ENCODE peak calls at places on chromosomes 1 and 21, in eight cellular contexts. F, E, S, W, H, L, G and X are unnamed samples.

GRCh38 chr1:203556047-203556851 is 62.3 kb downstream of the OPTC start:
- DNase-seq in F (no peak), E (peak), S (peak), W (peak), H (no peak), L (peak), G (no peak), X (peak)

GRCh38 chr1:92544756-92545165 is 58.0 kb upstream of the GFI1 start:
- DNase-seq in F (no peak), E (no peak), S (no peak), W (no peak), H (peak), L (no peak), G (no peak), X (no peak)

GRCh38 chr1:99943238-99943794 is 26.5 kb upstream of the SLC35A3 start:
- DNase-seq in F (peak), E (no peak), S (no peak), W (peak), H (peak), L (peak), G (no peak), X (no peak)

GRCh38 chr1:95408506-95409136 is 174.6 kb downstream of the RWDD3 start:
- DNase-seq in F (no peak), E (no peak), S (no peak), W (no peak), H (no peak), L (no peak), G (no peak), X (no peak)

GRCh38 chr1:230507671-230508407 is 81.7 kb upstream of the PGBD5 start:
- DNase-seq in F (no peak), E (no peak), S (no peak), W (peak), H (no peak), L (no peak), G (no peak), X (no peak)

GRCh38 chr1:230340778-230341546 is 85.2 kb downstream of the PGBD5 start:
- DNase-seq in F (no peak), E (no peak), S (no peak), W (no peak), H (no peak), L (no peak), G (no peak), X (no peak)

GRCh38 chr1:89855413-89856123 is 34.7 kb downstream of the LRRC8D start:
- DNase-seq in F (no peak), E (no peak), S (peak), W (peak), H (no peak), L (no peak), G (no peak), X (peak)

GRCh38 chr1:174206148-174206826 is 47.0 kb downstream of the RABGAP1L start:
- DNase-seq in F (no peak), E (no peak), S (no peak), W (no peak), H (peak), L (no peak), G (no peak), X (no peak)

GRCh38 chr1:212488436-212489283 is 55.9 kb downstream of the NENF start:
- DNase-seq in F (peak), E (no peak), S (peak), W (peak), H (peak), L (peak), G (no peak), X (peak)

GRCh38 chr1:178151831-178152230 is 57.9 kb downstream of the RASAL2 start:
- DNase-seq in F (no peak), E (no peak), S (no peak), W (no peak), H (no peak), L (no peak), G (no peak), X (no peak)

GRCh38 chr1:54403808-54404261 is 2.4 kb downstream of the SSBP3 start:
- DNase-seq in F (no peak), E (no peak), S (no peak), W (peak), H (peak), L (no peak), G (no peak), X (no peak)

GRCh38 chr1:179296356-179296755 is 2.8 kb downstream of the SOAT1 start:
- DNase-seq in F (no peak), E (no peak), S (no peak), W (no peak), H (no peak), L (no peak), G (no peak), X (no peak)

GRCh38 chr1:212968385-212968863 is 18.1 kb downstream of the VASH2 start:
- DNase-seq in F (no peak), E (peak), S (peak), W (no peak), H (no peak), L (no peak), G (no peak), X (no peak)

GRCh38 chr1:115062542-115063004 is 26.7 kb downstream of the TSPAN2 start:
- DNase-seq in F (peak), E (no peak), S (no peak), W (peak), H (no peak), L (no peak), G (peak), X (no peak)

GRCh38 chr1:165645654-165646366 is 14.8 kb downstream of the MGST3 start:
- DNase-seq in F (peak), E (no peak), S (no peak), W (no peak), H (no peak), L (no peak), G (no peak), X (no peak)

GRCh38 chr1:186183219-186183618 is 191.8 kb downstream of the TPR start:
- DNase-seq in F (peak), E (no peak), S (no peak), W (peak), H (peak), L (no peak), G (no peak), X (no peak)

GRCh38 chr1:179586107-179586823 is 5.4 kb upstream of the TDRD5 start:
- DNase-seq in F (peak), E (no peak), S (peak), W (peak), H (no peak), L (no peak), G (peak), X (no peak)

GRCh38 chr1:204813522-204813921 is 57.1 kb upstream of the NFASC start:
- DNase-seq in F (no peak), E (no peak), S (no peak), W (no peak), H (no peak), L (no peak), G (no peak), X (no peak)

GRCh38 chr1:47951545-47952235 is 45.5 kb downstream of the TRABD2B start:
- DNase-seq in F (no peak), E (no peak), S (no peak), W (no peak), H (no peak), L (no peak), G (no peak), X (no peak)

GRCh38 chr1:16189003-16189402 is 23.4 kb downstream of the ARHGEF19 start:
- DNase-seq in F (peak), E (no peak), S (no peak), W (no peak), H (no peak), L (no peak), G (no peak), X (no peak)

GRCh38 chr1:245827306-245827705 is 672.5 kb downstream of the KIF26B start:
- DNase-seq in F (no peak), E (no peak), S (no peak), W (no peak), H (no peak), L (no peak), G (no peak), X (no peak)

GRCh38 chr1:245823408-245824147 is 668.8 kb downstream of the KIF26B start:
- DNase-seq in F (no peak), E (no peak), S (no peak), W (peak), H (no peak), L (no peak), G (no peak), X (no peak)

GRCh38 chr1:245829194-245829593 is 674.4 kb downstream of the KIF26B start:
- DNase-seq in F (no peak), E (no peak), S (peak), W (no peak), H (no peak), L (no peak), G (no peak), X (peak)

GRCh38 chr1:245822997-245823396 is 668.2 kb downstream of the KIF26B start:
- DNase-seq in F (peak), E (no peak), S (no peak), W (peak), H (peak), L (peak), G (no peak), X (no peak)

GRCh38 chr1:245825128-245825901 is 670.5 kb downstream of the KIF26B start:
- DNase-seq in F (no peak), E (no peak), S (no peak), W (peak), H (no peak), L (no peak), G (no peak), X (no peak)
- TF ChIP-seq CTCF in F (no peak), E (no peak), S (no peak), W (peak), H (peak), L (no peak), G (peak), X (no peak)

GRCh38 chr1:188594542-188595235 is 1765.9 kb downstream of the PLA2G4A start:
- DNase-seq in F (no peak), E (no peak), S (no peak), W (no peak), H (no peak), L (no peak), G (no peak), X (no peak)
- TF ChIP-seq CTCF in F (no peak), E (no peak), S (no peak), W (no peak), H (peak), L (no peak), G (no peak), X (no peak)

GRCh38 chr1:46412853-46413595 is 18.9 kb downstream of the FAAH start:
- DNase-seq in F (no peak), E (no peak), S (no peak), W (no peak), H (no peak), L (no peak), G (no peak), X (no peak)

GRCh38 chr1:46413596-46413985 is 19.5 kb downstream of the FAAH start:
- DNase-seq in F (no peak), E (no peak), S (peak), W (no peak), H (peak), L (no peak), G (no peak), X (peak)

GRCh38 chr1:46411010-46411405 is 16.9 kb downstream of the FAAH start:
- DNase-seq in F (no peak), E (no peak), S (no peak), W (no peak), H (no peak), L (no peak), G (peak), X (no peak)

GRCh38 chr1:46410156-46411009 is 16.3 kb downstream of the FAAH start:
- DNase-seq in F (no peak), E (no peak), S (no peak), W (no peak), H (peak), L (no peak), G (no peak), X (no peak)

GRCh38 chr1:46411601-46412341 is 17.7 kb downstream of the FAAH start:
- DNase-seq in F (no peak), E (no peak), S (no peak), W (no peak), H (no peak), L (no peak), G (no peak), X (no peak)
- TF ChIP-seq CTCF in F (peak), E (no peak), S (no peak), W (no peak), H (peak), L (peak), G (peak), X (peak)

DNA sequence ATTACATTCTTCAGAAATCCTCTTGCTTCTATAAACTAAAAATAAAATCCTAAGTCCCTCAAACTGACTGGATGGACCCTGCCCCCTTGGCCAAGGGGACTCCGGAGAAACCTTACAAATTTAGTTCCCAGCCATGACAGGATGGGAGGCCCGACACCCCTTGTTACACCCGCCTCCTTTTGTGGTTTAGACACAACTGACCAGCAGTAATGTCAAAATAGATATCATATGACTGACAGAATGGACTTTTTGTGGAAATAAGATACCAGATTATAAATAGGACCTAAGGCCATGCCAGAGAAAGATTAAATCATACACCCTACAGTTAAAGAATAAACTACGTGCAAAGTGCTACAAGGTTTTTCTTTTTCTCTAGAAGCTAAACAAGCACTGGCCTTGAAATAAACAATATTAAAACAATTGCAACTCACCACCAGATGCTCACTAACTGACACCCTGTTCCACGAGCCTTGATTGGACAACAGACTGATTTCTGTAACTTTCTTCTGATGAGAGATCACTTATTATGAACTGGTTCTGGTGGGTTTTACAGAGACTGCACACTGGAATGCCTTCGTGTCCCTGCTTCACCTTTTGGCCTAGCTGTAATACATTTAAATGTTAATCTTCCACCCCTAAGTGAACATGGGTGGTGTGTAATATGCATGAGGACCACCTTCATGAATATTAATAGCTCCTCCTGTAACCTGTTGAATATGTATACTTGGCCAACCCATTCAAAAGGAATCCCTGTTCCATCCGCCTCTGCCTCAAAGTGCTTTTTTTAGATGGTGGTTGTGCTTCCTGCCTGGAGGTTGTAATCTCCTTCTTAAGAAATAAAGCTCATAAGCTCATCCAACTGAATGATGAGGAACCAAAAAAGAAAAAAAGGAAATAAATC is 99.6 kb downstream of the ODF2L start:
- DNase-seq in F (no peak), E (no peak), S (no peak), W (no peak), H (no peak), L (no peak), G (no peak), X (no peak)
- TF ChIP-seq CTCF in F (no peak), E (no peak), S (no peak), W (no peak), H (no peak), L (no peak), G (no peak), X (no peak)

GRCh38 chr21:36727886-36728285 is 29.0 kb downstream of the SIM2 start:
- DNase-seq in F (no peak), E (peak), S (no peak), W (no peak), H (no peak), L (no peak), G (peak), X (no peak)
- TF ChIP-seq CTCF in F (no peak), E (no peak), S (no peak), W (no peak), H (peak), L (no peak), G (no peak), X (no peak)

GRCh38 chr21:42677339-42678117 is 24.1 kb downstream of the PDE9A start:
- DNase-seq in F (peak), E (no peak), S (no peak), W (no peak), H (peak), L (no peak), G (no peak), X (no peak)

GRCh38 chr21:42678118-42678430 is 24.7 kb downstream of the PDE9A start:
- DNase-seq in F (no peak), E (no peak), S (no peak), W (no peak), H (no peak), L (no peak), G (no peak), X (no peak)

GRCh38 chr21:42679982-42680330 is 26.5 kb downstream of the PDE9A start:
- DNase-seq in F (no peak), E (no peak), S (no peak), W (no peak), H (no peak), L (no peak), G (no peak), X (no peak)

GRCh38 chr21:42679319-42679981 is 26.0 kb downstream of the PDE9A start:
- DNase-seq in F (no peak), E (no peak), S (no peak), W (no peak), H (no peak), L (no peak), G (no peak), X (no peak)

DNA sequence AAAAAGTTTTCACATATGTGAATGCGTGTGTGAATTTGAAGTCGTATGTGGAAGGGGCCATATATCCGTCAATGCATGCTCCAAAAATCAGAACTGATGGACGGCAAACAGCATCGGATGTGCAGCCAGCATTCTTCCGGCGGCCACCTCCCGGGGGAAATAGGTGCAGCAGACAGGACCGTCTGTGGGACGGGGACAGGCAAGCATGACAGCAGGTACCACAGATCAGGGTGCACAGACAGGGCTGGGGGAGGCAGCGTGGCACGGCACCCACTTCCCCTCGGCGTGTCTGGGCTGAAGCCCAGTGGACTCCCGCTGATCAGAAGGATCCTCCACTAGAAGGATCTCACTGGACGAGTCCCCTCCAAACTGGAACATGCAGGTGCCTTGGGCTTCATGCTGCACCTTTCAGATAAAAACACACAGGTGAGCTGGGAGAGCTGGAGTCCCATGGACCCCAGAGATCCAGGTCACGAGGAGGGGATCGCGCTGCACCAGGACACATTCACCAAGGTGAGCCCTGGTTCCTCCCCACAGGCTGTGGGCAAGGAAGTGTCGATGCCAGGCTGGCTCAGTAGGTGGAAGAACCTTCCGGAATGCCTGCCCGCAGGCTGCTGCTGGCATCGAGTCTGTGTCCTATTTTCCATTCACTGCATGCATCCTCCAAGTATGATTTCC is 25.3 kb downstream of the PDE9A start:
- DNase-seq in F (no peak), E (no peak), S (no peak), W (no peak), H (no peak), L (no peak), G (no peak), X (no peak)
- TF ChIP-seq CTCF in F (no peak), E (no peak), S (no peak), W (no peak), H (no peak), L (no peak), G (no peak), X (no peak)

GRCh38 chr1:182667848-182668505 is 16.4 kb downstream of the RGS8 start:
- DNase-seq in F (no peak), E (no peak), S (no peak), W (no peak), H (no peak), L (no peak), G (no peak), X (no peak)

GRCh38 chr1:182669266-182669665 is 15.1 kb downstream of the RGS8 start:
- DNase-seq in F (no peak), E (no peak), S (no peak), W (no peak), H (no peak), L (no peak), G (no peak), X (no peak)

GRCh38 chr1:182668633-182669032 is 15.8 kb downstream of the RGS8 start:
- DNase-seq in F (no peak), E (no peak), S (no peak), W (no peak), H (no peak), L (no peak), G (no peak), X (no peak)

GRCh38 chr1:182671779-182672486 is 12.5 kb downstream of the RGS8 start:
- DNase-seq in F (no peak), E (no peak), S (no peak), W (no peak), H (no peak), L (no peak), G (no peak), X (no peak)

GRCh38 chr1:182670032-182670431 is 14.4 kb downstream of the RGS8 start:
- DNase-seq in F (no peak), E (no peak), S (no peak), W (no peak), H (no peak), L (no peak), G (no peak), X (no peak)
- TF ChIP-seq CTCF in F (no peak), E (no peak), S (no peak), W (no peak), H (no peak), L (no peak), G (no peak), X (no peak)

DNA sequence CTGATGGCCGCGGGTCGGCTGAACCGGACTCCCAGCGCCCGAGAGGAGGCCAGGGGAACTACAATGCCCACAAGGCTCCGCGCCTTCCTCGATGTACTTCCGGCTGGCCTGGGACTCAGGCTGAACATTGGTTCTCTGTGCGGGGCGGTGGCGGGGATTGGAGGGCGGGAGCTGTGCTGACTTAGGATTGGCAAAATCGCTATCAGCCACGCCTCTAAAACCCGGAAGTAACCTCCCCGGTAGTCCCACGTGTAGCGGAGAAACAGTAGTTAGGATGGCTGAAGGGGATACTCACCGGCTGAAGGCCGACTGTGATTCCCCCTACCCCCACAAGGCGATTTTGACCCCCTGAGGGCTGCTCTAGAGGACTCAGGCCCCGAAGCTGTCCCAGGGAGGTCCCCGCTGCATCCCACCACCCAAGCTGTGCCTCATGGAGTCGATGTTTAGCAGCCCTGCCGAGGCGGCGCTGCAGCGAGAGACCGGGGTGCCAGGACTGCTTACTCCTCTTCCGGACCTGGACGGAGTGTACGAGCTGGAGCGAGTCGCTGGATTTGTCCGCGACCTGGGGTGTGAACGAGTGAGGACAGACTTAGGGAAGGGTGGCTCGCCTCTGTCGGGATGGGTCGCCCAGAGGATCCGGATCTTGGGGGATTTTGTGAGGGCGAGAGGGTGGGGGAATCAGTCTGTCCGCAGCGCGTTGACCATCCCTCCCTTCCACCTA is at the start of gene DPH2:
- DNase-seq in F (peak), E (peak), S (peak), W (peak), H (peak), L (peak), G (peak), X (peak)
- TF ChIP-seq CTCF in F (no peak), E (no peak), S (no peak), W (peak), H (peak), L (no peak), G (no peak), X (no peak)